ENCODE peak calls at places on chromosome 15, in four cellular contexts. O, W, T and Z are unnamed samples.

GRCh38 chr15:29066310-29066709 is 180.5 kb downstream of the APBA2 start:
- DNase-seq in W (peak; percentile 29), O (no peak), T (no peak), Z (no peak)

GRCh38 chr15:54082836-54083492 is 104.7 kb downstream of the UNC13C start:
- DNase-seq in T (no peak), W (peak; percentile 30), O (peak; percentile 2), Z (no peak)

GRCh38 chr15:31365655-31366127 is 39.1 kb downstream of the KLF13 start:
- DNase-seq in W (peak; percentile 99), T (peak; percentile 72), O (peak; percentile 82), Z (peak; percentile 67)

GRCh38 chr15:59180946-59181345 is 25.7 kb upstream of the LDHAL6B start:
- DNase-seq in O (no peak), W (no peak), T (peak; percentile 72), Z (no peak)

GRCh38 chr15:34986326-34987181 is 1.5 kb downstream of the ZNF770 start:
- DNase-seq in T (no peak), O (no peak), W (no peak), Z (no peak)

GRCh38 chr15:80251505-80252280 is at the start of gene CTXND1:
- DNase-seq in W (no peak), O (peak; percentile 78), T (no peak), Z (no peak)

GRCh38 chr15:35005933-35006332 is 17.8 kb upstream of the ZNF770 start:
- DNase-seq in T (no peak), O (no peak), W (no peak), Z (no peak)

GRCh38 chr15:93300796-93301195 is 211.8 kb upstream of the RGMA start:
- DNase-seq in T (no peak), W (no peak), O (no peak), Z (no peak)

GRCh38 chr15:92095691-92096090 is 242.2 kb downstream of the SLCO3A1 start:
- DNase-seq in O (no peak), T (no peak), W (peak; percentile 32), Z (no peak)

GRCh38 chr15:53036641-53037040 is 246.5 kb upstream of the ONECUT1 start:
- DNase-seq in W (no peak), O (no peak), T (no peak), Z (no peak)